ENCODE peak calls at places on chromosomes 3 and 15, in seven cellular contexts. N is K562, U is fibroblast of lung, E is kidney epithelial cell, G is tibial artery, H is keratinocyte, V is endodermal cell. J is an unnamed sample. For H3K36me3, the result is how much of the 10 kb centered on the place peaks cover.

GRCh38 chr3:72767927-72768880 is 80.0 kb downstream of the SHQ1 start:
- DNase-seq in N (no peak), U (no peak), E (no peak), G (no peak), H (no peak), V (peak), J (no peak)

GRCh38 chr3:123313889-123314288 is 112.1 kb downstream of the SEC22A start:
- DNase-seq in N (no peak), U (no peak), E (no peak), G (no peak), H (no peak), V (no peak), J (no peak)

GRCh38 chr15:81473177-81473576 is 99.2 kb upstream of the TMC3 start:
- DNase-seq in N (no peak), U (no peak), E (no peak), G (no peak), H (no peak), V (no peak), J (no peak)

GRCh38 chr3:127444761-127445160 is 145.8 kb downstream of the TPRA1 start:
- DNase-seq in N (no peak), U (no peak), E (no peak), G (peak), H (no peak), V (peak), J (no peak)

GRCh38 chr15:58115692-58116091 is 22.5 kb upstream of the AQP9 start:
- DNase-seq in N (peak), U (peak), E (no peak), G (no peak), H (peak), V (no peak), J (peak)

GRCh38 chr3:184290331-184290730 is 8.7 kb upstream of the PSMD2 start:
- DNase-seq in N (no peak), U (no peak), E (no peak), G (no peak), H (no peak), V (peak), J (no peak)

GRCh38 chr15:59686389-59686788 is 2.7 kb downstream of the BNIP2 start:
- DNase-seq in N (no peak), U (no peak), E (no peak), G (no peak), H (no peak), V (no peak), J (no peak)

GRCh38 chr15:41950127-41950483 is 22.3 kb downstream of the EHD4 start:
- DNase-seq in N (no peak), U (no peak), E (no peak), G (no peak), H (no peak), V (peak), J (no peak)

GRCh38 chr3:60325610-60326181 is 925.6 kb downstream of the FHIT start:
- DNase-seq in N (no peak), U (peak), E (no peak), G (no peak), H (no peak), V (no peak), J (no peak)

GRCh38 chr15:39204031-39204430 is 376.8 kb upstream of the THBS1 start:
- DNase-seq in N (no peak), U (no peak), E (no peak), G (no peak), H (no peak), V (no peak), J (no peak)

GRCh38 chr3:124915254-124915653 is 19.3 kb downstream of the MUC13 start:
- DNase-seq in N (no peak), U (peak), E (no peak), G (no peak), H (no peak), V (no peak), J (no peak)

GRCh38 chr3:132417695-132418520 is 606 bp downstream of the DNAJC13 start:
- DNase-seq in N (peak), U (peak), E (no peak), G (peak), H (no peak), V (peak), J (no peak)

GRCh38 chr15:90075420-90076289 is 26.6 kb downstream of the IDH2 start:
- DNase-seq in N (no peak), U (no peak), E (no peak), G (no peak), H (peak), V (peak), J (peak)

GRCh38 chr15:90074023-90074422 is 28.2 kb downstream of the IDH2 start:
- DNase-seq in N (no peak), U (no peak), E (no peak), G (no peak), H (no peak), V (no peak), J (no peak)

GRCh38 chr15:90074916-90075315 is 27.4 kb downstream of the IDH2 start:
- DNase-seq in N (no peak), U (no peak), E (no peak), G (no peak), H (no peak), V (peak), J (no peak)

GRCh38 chr15:90078965-90079364 is 23.3 kb downstream of the IDH2 start:
- DNase-seq in N (no peak), U (no peak), E (no peak), G (no peak), H (no peak), V (peak), J (no peak)

DNA sequence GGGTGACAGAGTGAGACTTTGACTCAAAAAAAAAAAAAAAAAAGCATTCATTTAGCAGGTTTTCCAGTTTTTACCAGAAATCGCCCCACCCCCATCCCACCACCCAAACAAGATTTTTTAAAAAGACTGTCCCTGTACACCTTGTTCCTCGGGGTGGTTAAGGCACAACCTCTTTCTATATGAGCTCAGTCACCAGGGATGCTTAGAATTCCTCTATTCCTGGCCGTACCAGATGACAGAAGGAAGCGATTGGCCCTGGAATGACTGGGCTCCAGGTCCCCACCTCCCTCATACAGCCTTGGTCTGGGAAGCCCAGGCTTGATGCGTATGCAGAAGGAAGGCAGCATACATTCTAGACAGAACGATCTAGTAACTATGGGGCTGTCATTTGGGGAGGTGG is 25.6 kb downstream of the IDH2 start:
- DNase-seq in N (no peak), U (no peak), E (no peak), G (no peak), H (no peak), V (peak), J (no peak)
- H3K36me3 ChIP-seq in N (under half), U (under half), E (under half), G (half or more), H (under half), V (half or more), J (under half)

GRCh38 chr15:56126409-56126808 is 117.3 kb downstream of the RFX7 start:
- DNase-seq in N (no peak), U (no peak), E (no peak), G (no peak), H (no peak), V (no peak), J (no peak)
- H3K36me3 ChIP-seq in N (under half), U (under half), E (under half), G (under half), H (under half), V (under half), J (under half)

GRCh38 chr15:78105541-78106241 is 13.3 kb downstream of the SH2D7 start:
- DNase-seq in N (no peak), U (no peak), E (no peak), G (no peak), H (no peak), V (no peak), J (no peak)
- H3K36me3 ChIP-seq in N (under half), U (under half), E (under half), G (under half), H (under half), V (under half), J (under half)

DNA sequence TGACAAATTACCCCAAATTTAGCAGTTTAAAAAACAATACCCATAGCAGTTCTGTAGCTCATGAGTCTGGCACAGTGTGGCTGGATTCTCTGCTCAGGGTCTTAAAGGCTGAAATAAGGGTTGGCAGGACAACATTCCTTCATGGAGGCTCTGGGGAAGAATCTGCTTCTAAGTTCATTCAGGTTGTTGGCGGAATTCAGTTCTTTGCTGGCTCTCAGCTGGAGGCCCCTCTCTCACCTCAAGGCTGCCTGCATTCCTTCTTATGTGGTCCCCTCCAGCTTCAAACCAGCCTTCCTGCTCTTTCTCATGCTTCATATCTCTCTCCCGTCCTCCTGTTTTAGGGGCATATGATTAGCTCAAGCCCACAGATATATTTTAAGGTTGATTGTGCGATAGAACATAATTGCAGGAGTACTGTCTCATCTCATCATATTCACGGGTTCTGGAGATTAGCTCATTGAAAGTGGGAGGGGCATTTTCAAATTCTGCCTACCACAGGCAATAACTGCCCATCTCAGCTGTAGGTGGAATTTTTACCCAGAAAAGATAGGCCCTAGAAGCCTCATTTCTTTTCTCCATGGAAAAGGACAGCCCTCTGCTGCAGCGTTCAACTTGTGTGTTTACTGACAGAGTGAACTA is 5.6 kb upstream of the ZBTB47 start:
- DNase-seq in N (no peak), U (no peak), E (no peak), G (no peak), H (no peak), V (peak), J (no peak)
- H3K36me3 ChIP-seq in N (half or more), U (under half), E (under half), G (under half), H (under half), V (half or more), J (under half)

GRCh38 chr3:179760944-179761343 is 108.1 kb downstream of the USP13 start:
- DNase-seq in N (peak), U (peak), E (no peak), G (no peak), H (no peak), V (no peak), J (no peak)
- H3K36me3 ChIP-seq in N (under half), U (under half), E (under half), G (half or more), H (under half), V (under half), J (under half)

GRCh38 chr3:197835509-197835908 is 44.5 kb downstream of the LRCH3 start:
- DNase-seq in N (no peak), U (no peak), E (no peak), G (no peak), H (no peak), V (no peak), J (no peak)

GRCh38 chr3:197833930-197834715 is 43.1 kb downstream of the LRCH3 start:
- DNase-seq in N (no peak), U (no peak), E (no peak), G (no peak), H (no peak), V (no peak), J (no peak)

GRCh38 chr3:197830967-197831313 is 39.9 kb downstream of the LRCH3 start:
- DNase-seq in N (no peak), U (no peak), E (no peak), G (no peak), H (no peak), V (no peak), J (no peak)

GRCh38 chr3:197837282-197837681 is 46.2 kb downstream of the LRCH3 start:
- DNase-seq in N (no peak), U (no peak), E (no peak), G (no peak), H (no peak), V (no peak), J (no peak)

DNA sequence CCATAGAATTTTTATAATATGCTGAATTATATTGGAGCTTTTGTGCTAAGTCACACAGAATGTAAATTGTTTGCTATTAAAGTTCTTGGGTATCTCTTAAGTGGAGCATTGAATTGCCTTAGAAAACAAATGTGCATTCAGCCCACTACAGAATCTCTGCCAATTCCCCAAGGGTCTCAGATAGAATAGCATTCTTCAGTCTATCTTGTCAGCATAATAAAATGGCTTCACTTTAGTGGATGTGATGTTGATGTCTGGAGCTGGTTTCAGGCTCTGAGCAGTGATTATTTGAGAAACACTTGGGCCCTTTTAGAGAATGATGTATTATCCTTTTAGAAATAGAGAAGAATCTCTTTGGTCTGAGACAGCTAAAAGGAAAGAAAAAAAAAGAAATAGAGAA is 45.2 kb downstream of the LRCH3 start:
- DNase-seq in N (no peak), U (no peak), E (no peak), G (no peak), H (no peak), V (no peak), J (no peak)
- H3K36me3 ChIP-seq in N (under half), U (under half), E (under half), G (half or more), H (under half), V (half or more), J (under half)

GRCh38 chr3:30694148-30694547 is 87.7 kb downstream of the TGFBR2 start:
- DNase-seq in N (no peak), U (no peak), E (no peak), G (no peak), H (no peak), V (no peak), J (no peak)
- H3K36me3 ChIP-seq in N (under half), U (under half), E (under half), G (half or more), H (under half), V (under half), J (half or more)

GRCh38 chr15:56128081-56128480 is 115.6 kb downstream of the RFX7 start:
- DNase-seq in N (no peak), U (no peak), E (no peak), G (no peak), H (no peak), V (no peak), J (no peak)

DNA sequence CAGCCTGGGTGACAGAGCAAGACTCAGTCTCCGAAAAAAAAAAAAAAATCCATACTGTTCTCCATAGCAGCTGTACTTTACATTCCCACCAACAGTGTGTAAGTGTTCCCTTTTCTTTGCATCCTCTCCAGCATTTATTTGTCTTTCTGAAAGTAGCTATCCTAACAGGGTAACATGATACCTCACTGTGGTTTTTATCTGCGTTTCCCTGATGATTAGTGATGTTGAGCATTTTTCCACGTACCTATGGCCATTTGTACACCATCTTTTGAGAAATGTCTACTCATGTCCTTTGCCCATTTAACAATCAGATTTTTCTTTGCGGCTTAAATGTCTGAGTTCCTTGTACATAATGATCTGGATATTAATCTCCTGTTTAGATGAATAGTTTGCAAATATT is 119.3 kb downstream of the RFX7 start:
- DNase-seq in N (no peak), U (no peak), E (no peak), G (no peak), H (no peak), V (no peak), J (no peak)
- H3K36me3 ChIP-seq in N (under half), U (under half), E (under half), G (under half), H (under half), V (under half), J (under half)

DNA sequence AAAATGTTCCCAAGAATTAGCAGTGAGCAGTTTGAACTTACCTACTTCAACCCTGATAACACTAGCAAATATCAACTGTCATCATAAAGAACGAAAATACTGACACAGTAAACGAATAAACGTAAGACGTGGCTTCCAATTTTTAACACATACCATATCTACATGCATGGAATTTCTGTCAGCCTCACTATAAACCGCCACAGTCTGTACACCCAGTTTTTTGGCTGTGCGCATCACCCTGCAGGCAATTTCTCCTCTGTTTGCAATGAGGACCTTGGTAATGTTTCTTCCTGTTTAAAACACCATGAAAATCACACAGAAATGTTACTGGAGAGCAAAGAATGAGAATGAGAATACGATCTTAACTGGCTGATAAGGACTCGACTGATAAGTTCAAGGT is 7.0 kb downstream of the MCCC1 start:
- DNase-seq in N (no peak), U (no peak), E (no peak), G (no peak), H (no peak), V (no peak), J (no peak)
- H3K36me3 ChIP-seq in N (under half), U (under half), E (under half), G (under half), H (under half), V (under half), J (under half)